ENCODE peak calls at places on chromosomes 3 and 15, in nine cellular contexts. L is SJSA1; A is NCI-H2081; S is activated T-cell treated with anti-CD3 and anti-CD28 coated beads for 24 hours; N is NCI-H524 treated with DMSO at 0.1 percent for 48 hours; X is T-helper 2 cell; J is activated CD4-positive, alpha-beta T cell treated with anti-CD3 and anti-CD28 coated beads, Interleukin-2, amount 10 ng/mL, durations not matched to agents 7 days and 5 days; D is nephron progenitor cell; Q is SHP77 treated with DMSO at 0.1 percent for 48 hours. P is an unnamed sample.

GRCh38 chr3:100500320-100500880 is 8.0 kb downstream of the TMEM45A start:
- DNase-seq in N (no peak), S (no peak), J (no peak), L (no peak), D (no peak), A (no peak), Q (no peak), X (no peak), P (peak; percentile 52)

GRCh38 chr15:44427756-44428724 is 611 bp downstream of the CTDSPL2 start:
- DNase-seq in L (no peak), S (no peak), J (peak; percentile 14), N (peak; percentile 67), X (no peak), D (peak; percentile 69), Q (no peak), A (peak; percentile 77), P (peak; percentile 89)

GRCh38 chr15:31409196-31409595 is 82.6 kb downstream of the KLF13 start:
- DNase-seq in N (no peak), L (no peak), X (no peak), A (no peak), D (no peak), J (no peak), Q (no peak), S (no peak), P (no peak)

GRCh38 chr15:35548435-35548834 is 2.5 kb upstream of the DPH6 start:
- DNase-seq in Q (no peak), D (no peak), X (no peak), L (no peak), A (no peak), J (no peak), N (no peak), S (no peak), P (no peak)

GRCh38 chr15:31299588-31300207 is 26.9 kb upstream of the KLF13 start:
- DNase-seq in L (no peak), S (no peak), D (no peak), N (no peak), A (no peak), X (no peak), J (no peak), Q (no peak), P (no peak)

GRCh38 chr3:127598841-127599570 is 795 bp downstream of the MCM2 start:
- DNase-seq in N (no peak), J (no peak), L (no peak), X (no peak), A (peak; percentile 27), Q (no peak), S (no peak), D (no peak), P (peak; percentile 35)

GRCh38 chr15:48592929-48593328 is 52.6 kb downstream of the FBN1 start:
- DNase-seq in D (no peak), X (no peak), N (no peak), J (no peak), S (no peak), A (no peak), Q (no peak), L (no peak), P (no peak)

GRCh38 chr3:104596551-104596950 is 770.2 kb upstream of the ALCAM start:
- DNase-seq in L (peak; percentile 20), A (peak; percentile 88), N (peak; percentile 12), J (peak; percentile 9), S (no peak), Q (peak; percentile 38), X (no peak), D (peak; percentile 8), P (peak; percentile 71)

GRCh38 chr15:42100021-42100800 is 5.8 kb upstream of the PLA2G4D start:
- DNase-seq in J (no peak), D (no peak), Q (no peak), S (no peak), X (no peak), A (no peak), N (no peak), L (peak; percentile 43), P (peak; percentile 56)

GRCh38 chr3:105824129-105824528 is 44.7 kb downstream of the CBLB start:
- DNase-seq in J (no peak), D (no peak), L (no peak), Q (no peak), S (no peak), N (no peak), X (no peak), A (no peak), P (no peak)

GRCh38 chr3:14177580-14178246 is 688 bp downstream of the XPC start:
- DNase-seq in Q (no peak), J (no peak), L (no peak), A (no peak), X (no peak), S (no peak), D (no peak), N (no peak), P (peak; percentile 8)

GRCh38 chr3:82353281-82354171 is 592.1 kb upstream of the GBE1 start:
- DNase-seq in N (no peak), S (no peak), A (peak; percentile 36), X (no peak), Q (no peak), D (no peak), J (no peak), L (no peak), P (peak; percentile 1)

GRCh38 chr3:32487781-32488526 is 14.7 kb downstream of the CMTM6 start:
- DNase-seq in Q (no peak), D (no peak), N (no peak), L (no peak), A (no peak), J (no peak), X (no peak), S (no peak), P (no peak)

GRCh38 chr15:68218847-68219798 is 10.4 kb downstream of the CLN6 start:
- DNase-seq in J (no peak), N (no peak), S (no peak), A (no peak), L (no peak), D (no peak), Q (no peak), X (no peak), P (no peak)

GRCh38 chr3:70870576-70870975 is 558.1 kb upstream of the MDFIC2 start:
- DNase-seq in J (no peak), L (no peak), D (no peak), N (no peak), A (no peak), S (no peak), X (no peak), Q (no peak), P (no peak)

GRCh38 chr15:70584838-70585706 is 178.3 kb downstream of the UACA start:
- DNase-seq in J (no peak), N (no peak), A (no peak), S (peak; percentile 21), X (peak; percentile 16), Q (no peak), L (no peak), D (peak; percentile 85), P (peak; percentile 72)

GRCh38 chr15:25070357-25070963 is 115.7 kb downstream of the SNRPN start:
- DNase-seq in N (no peak), D (no peak), A (no peak), X (no peak), S (no peak), Q (no peak), J (no peak), L (no peak), P (no peak)

GRCh38 chr3:57959407-57960173 is 48.6 kb upstream of the FLNB start:
- DNase-seq in A (no peak), X (no peak), S (no peak), D (no peak), N (no peak), L (peak; percentile 62), Q (no peak), J (no peak), P (no peak)

GRCh38 chr15:56473017-56473416 is 8.1 kb upstream of the MNS1 start:
- DNase-seq in S (no peak), Q (no peak), J (no peak), L (no peak), N (no peak), D (no peak), X (no peak), A (no peak), P (no peak)